ENCODE peak calls at places on chromosomes 2 and 18, in five cellular contexts. Q is fibroblast of lung, P is HFFc6, L is T follicular helper cell, I is HEK293T. S is an unnamed sample.

GRCh38 chr2:122748552-122749011 is 993.1 kb downstream of the TSN start:
- DNase-seq in Q (peak; percentile 62), P (no peak), L (no peak), I (no peak), S (no peak)

GRCh38 chr2:62198237-62198633 is 2.3 kb downstream of the B3GNT2 start:
- DNase-seq in Q (no peak), P (no peak), L (no peak), I (no peak), S (no peak)

GRCh38 chr2:55957142-55957541 is 33.6 kb upstream of the EFEMP1 start:
- DNase-seq in Q (peak; percentile 71), P (no peak), L (no peak), I (no peak), S (no peak)

GRCh38 chr2:109333414-109334194 is 204.6 kb downstream of the SH3RF3 start:
- DNase-seq in Q (no peak), P (peak; percentile 46), L (no peak), I (peak; percentile 25), S (no peak)

GRCh38 chr2:26786207-26787023 is 559 bp downstream of the CENPA start:
- DNase-seq in Q (no peak), P (no peak), L (no peak), I (no peak), S (no peak)

GRCh38 chr2:214104967-214105366 is 305.9 kb upstream of the VWC2L start:
- DNase-seq in Q (no peak), P (no peak), L (no peak), I (no peak), S (no peak)

GRCh38 chr2:124919296-124919695 is 894.2 kb downstream of the CNTNAP5 start:
- DNase-seq in Q (no peak), P (no peak), L (no peak), I (no peak), S (no peak)

GRCh38 chr2:18055290-18055689 is 176.8 kb downstream of the KCNS3 start:
- DNase-seq in Q (no peak), P (no peak), L (no peak), I (no peak), S (no peak)

GRCh38 chr2:70851704-70852103 is 16.1 kb upstream of the CD207 start:
- DNase-seq in Q (no peak), P (no peak), L (no peak), I (no peak), S (peak; percentile 23)

GRCh38 chr2:180124273-180124881 is 117.3 kb upstream of the CWC22 start:
- DNase-seq in Q (peak; percentile 46), P (peak; percentile 54), L (no peak), I (peak; percentile 37), S (no peak)

GRCh38 chr2:38120829-38121228 is 44.9 kb upstream of the CYP1B1 start:
- DNase-seq in Q (no peak), P (no peak), L (no peak), I (no peak), S (no peak)

GRCh38 chr2:145751155-145751554 is 1231.2 kb upstream of the ZEB2 start:
- DNase-seq in Q (no peak), P (no peak), L (no peak), I (no peak), S (no peak)

GRCh38 chr2:15521782-15522181 is 39.4 kb downstream of the NBAS start:
- DNase-seq in Q (peak; percentile 23), P (peak; percentile 5), L (no peak), I (no peak), S (no peak)

GRCh38 chr2:166765141-166765540 is 123.1 kb upstream of the XIRP2 start:
- DNase-seq in Q (peak; percentile 11), P (no peak), L (no peak), I (no peak), S (no peak)

GRCh38 chr2:28352726-28353125 is 39.9 kb upstream of the FOSL2 start:
- DNase-seq in Q (no peak), P (no peak), L (no peak), I (no peak), S (no peak)

GRCh38 chr18:59416818-59417217 is 57.8 kb upstream of the LMAN1 start:
- DNase-seq in Q (no peak), P (no peak), L (no peak), I (no peak), S (no peak)

GRCh38 chr2:209334188-209335017 is 89.4 kb upstream of the MAP2 start:
- DNase-seq in Q (peak; percentile 37), P (peak; percentile 57), L (no peak), I (peak; percentile 51), S (no peak)

GRCh38 chr2:83742117-83742782 is 716.8 kb downstream of the SUCLG1 start:
- DNase-seq in Q (peak; percentile 0), P (no peak), L (no peak), I (no peak), S (no peak)

GRCh38 chr2:156892449-156893335 is 364.8 kb upstream of the GALNT5 start:
- DNase-seq in Q (peak; percentile 44), P (peak; percentile 24), L (no peak), I (peak; percentile 37), S (no peak)

GRCh38 chr18:23077493-23078256 is 57.6 kb upstream of the CABLES1 start:
- DNase-seq in Q (no peak), P (no peak), L (no peak), I (no peak), S (no peak)

GRCh38 chr2:55051026-55051866 is 995 bp upstream of the RTN4 start:
- DNase-seq in Q (peak; percentile 100), P (peak; percentile 100), L (peak; percentile 27), I (peak; percentile 12), S (no peak)

GRCh38 chr2:120905824-120906571 is 170.3 kb downstream of the GLI2 start:
- DNase-seq in Q (no peak), P (no peak), L (no peak), I (no peak), S (no peak)

GRCh38 chr2:63424329-63425078 is 163.8 kb downstream of the WDPCP start:
- DNase-seq in Q (peak; percentile 12), P (peak; percentile 42), L (no peak), I (peak; percentile 58), S (no peak)

GRCh38 chr2:111702809-111703196 is 181.2 kb downstream of the ANAPC1 start:
- DNase-seq in Q (no peak), P (no peak), L (no peak), I (no peak), S (no peak)

GRCh38 chr18:49565101-49565500 is 3.2 kb downstream of the LIPG start:
- DNase-seq in Q (no peak), P (no peak), L (no peak), I (no peak), S (no peak)

GRCh38 chr18:40670991-40671390 is 1284.0 kb upstream of the PIK3C3 start:
- DNase-seq in Q (no peak), P (no peak), L (no peak), I (no peak), S (no peak)

GRCh38 chr2:176175729-176176074 is 12.8 kb upstream of the HOXD1 start:
- DNase-seq in Q (peak; percentile 49), P (no peak), L (no peak), I (no peak), S (no peak)

GRCh38 chr2:54404270-54404669 is 51.9 kb upstream of the SPTBN1 start:
- DNase-seq in Q (peak; percentile 15), P (no peak), L (no peak), I (no peak), S (no peak)

GRCh38 chr2:174138161-174138560 is 110.2 kb downstream of the OLA1 start:
- DNase-seq in Q (no peak), P (no peak), L (no peak), I (peak; percentile 21), S (no peak)

GRCh38 chr2:56291711-56292110 is 107.9 kb downstream of the CCDC85A start:
- DNase-seq in Q (no peak), P (no peak), L (no peak), I (no peak), S (no peak)

GRCh38 chr18:39037925-39038324 is 1472.3 kb upstream of the CELF4 start:
- DNase-seq in Q (no peak), P (no peak), L (no peak), I (no peak), S (no peak)

GRCh38 chr18:48806551-48807261 is 144.1 kb downstream of the SMAD7 start:
- DNase-seq in Q (peak; percentile 45), P (no peak), L (peak; percentile 27), I (no peak), S (no peak)

GRCh38 chr18:26386002-26386401 is 159.8 kb downstream of the TAF4B start:
- DNase-seq in Q (peak; percentile 42), P (peak; percentile 42), L (no peak), I (no peak), S (no peak)

GRCh38 chr2:145764631-145765030 is 1244.7 kb upstream of the ZEB2 start:
- DNase-seq in Q (no peak), P (no peak), L (no peak), I (peak; percentile 35), S (no peak)

GRCh38 chr18:22346342-22346967 is 71.3 kb downstream of the CTAGE1 start:
- DNase-seq in Q (peak; percentile 81), P (peak; percentile 66), L (peak; percentile 18), I (no peak), S (no peak)

GRCh38 chr2:12106440-12107080 is 360.1 kb downstream of the LPIN1 start:
- DNase-seq in Q (peak; percentile 99), P (peak; percentile 97), L (no peak), I (no peak), S (no peak)

GRCh38 chr18:36757081-36757480 is 71.7 kb downstream of the TPGS2 start:
- DNase-seq in Q (peak; percentile 56), P (peak; percentile 75), L (no peak), I (peak; percentile 85), S (no peak)

GRCh38 chr18:10860382-10860781 is 289.0 kb downstream of the PIEZO2 start:
- DNase-seq in Q (no peak), P (no peak), L (no peak), I (no peak), S (no peak)

GRCh38 chr2:199987586-199987985 is 32.2 kb downstream of the MAIP1 start:
- DNase-seq in Q (no peak), P (no peak), L (no peak), I (no peak), S (no peak)

S was measured in GM18507.